ENCODE peak calls at places on chromosomes 2 and 18, in four cellular contexts. J is AG08396; C is activated CD4-positive, alpha-beta T cell treated with anti-CD3 and anti-CD28 coated beads, Interleukin-2, amount 10 ng/mL, durations not matched to agents 7 days and 5 days; H is lower lobe of right lung. R is an unnamed sample.

GRCh38 chr2:2914252-2914651 is 463.4 kb downstream of the EIPR1 start:
- DNase-seq in J (no peak), C (no peak), H (no peak), R (no peak)

GRCh38 chr2:65430515-65431416 is 1.6 kb downstream of the SPRED2 start:
- DNase-seq in J (peak), C (peak), H (peak), R (peak)

GRCh38 chr18:21069468-21069867 is 42.1 kb downstream of the ROCK1 start:
- DNase-seq in J (no peak), C (no peak), H (no peak), R (no peak)

GRCh38 chr18:23689616-23690504 is 607 bp downstream of the LAMA3 start:
- DNase-seq in J (no peak), C (no peak), H (peak), R (no peak)

GRCh38 chr2:23711979-23712755 is 214.8 kb downstream of the ATAD2B start:
- DNase-seq in J (no peak), C (no peak), H (no peak), R (no peak)

GRCh38 chr2:64625352-64626145 is 28.2 kb downstream of the SERTAD2 start:
- DNase-seq in J (no peak), C (no peak), H (no peak), R (no peak)

GRCh38 chr2:216017365-216017764 is 4.0 kb upstream of the MREG start:
- DNase-seq in J (peak), C (peak), H (no peak), R (peak)

GRCh38 chr2:218019411-218020060 is 16.7 kb upstream of the TNS1 start:
- DNase-seq in J (no peak), C (no peak), H (no peak), R (no peak)

GRCh38 chr2:190841707-190842505 is 38.7 kb upstream of the GLS start:
- DNase-seq in J (peak), C (no peak), H (no peak), R (no peak)

GRCh38 chr18:69161383-69162028 is 239.2 kb upstream of the DOK6 start:
- DNase-seq in J (peak), C (no peak), H (no peak), R (peak)

GRCh38 chr2:210540471-210541257 is 15.7 kb upstream of the CPS1 start:
- DNase-seq in J (no peak), C (no peak), H (no peak), R (no peak)

GRCh38 chr2:146444987-146445386 is 1399.8 kb upstream of the ACVR2A start:
- DNase-seq in J (no peak), C (no peak), H (no peak), R (no peak)

GRCh38 chr2:164785447-164785846 is 56.2 kb downstream of the COBLL1 start:
- DNase-seq in J (no peak), C (no peak), H (no peak), R (no peak)

GRCh38 chr2:74515271-74516069 is 1.2 kb downstream of the TLX2 start:
- DNase-seq in J (no peak), C (no peak), H (no peak), R (no peak)

GRCh38 chr2:148726228-148726627 is 81.7 kb downstream of the EPC2 start:
- DNase-seq in J (no peak), C (no peak), H (no peak), R (no peak)

GRCh38 chr18:58316943-58317342 is 272.9 kb downstream of the NEDD4L start:
- DNase-seq in J (no peak), C (peak), H (no peak), R (no peak)

R was measured in H54.